ENCODE peak calls at places on chromosomes 1 and 21, in four cellular contexts. H is CD8-positive, alpha-beta memory T cell; Z is OCI-LY7; K is aorta. M is an unnamed sample.

GRCh38 chr1:29379438-29380073 is 143.2 kb downstream of the PTPRU start:
- DNase-seq in H (no peak), Z (peak; percentile 44), K (no peak), M (no peak)

GRCh38 chr1:83676106-83676505 is 322.8 kb downstream of the TTLL7 start:
- DNase-seq in H (no peak), Z (no peak), K (no peak), M (no peak)

GRCh38 chr1:41664861-41665640 is 180.6 kb upstream of the EDN2 start:
- DNase-seq in H (no peak), Z (no peak), K (no peak), M (no peak)

GRCh38 chr21:33236013-33236686 is 6.4 kb downstream of the IFNAR2 start:
- DNase-seq in H (no peak), Z (no peak), K (no peak), M (no peak)

GRCh38 chr1:7253118-7253480 is 467.8 kb downstream of the CAMTA1 start:
- DNase-seq in H (no peak), Z (no peak), K (no peak), M (no peak)

GRCh38 chr1:213914351-213914750 is 73.4 kb upstream of the PROX1 start:
- DNase-seq in H (no peak), Z (no peak), K (no peak), M (no peak)

GRCh38 chr1:78607334-78607927 is 12.8 kb upstream of the IFI44L start:
- DNase-seq in H (no peak), Z (peak; percentile 3), K (no peak), M (no peak)

GRCh38 chr1:231550448-231550781 is 21.9 kb downstream of the TSNAX start:
- DNase-seq in H (peak; percentile 21), Z (peak; percentile 27), K (no peak), M (peak; percentile 25)

GRCh38 chr1:222654849-222655248 is 37.0 kb downstream of the MIA3 start:
- DNase-seq in H (peak; percentile 87), Z (peak; percentile 8), K (peak; percentile 60), M (peak; percentile 92)

GRCh38 chr1:65235867-65236805 is 73.2 kb upstream of the DNAJC6 start:
- DNase-seq in H (peak; percentile 21), Z (peak; percentile 73), K (no peak), M (no peak)

GRCh38 chr1:202013601-202014000 is 3.2 kb downstream of the ELF3 start:
- DNase-seq in H (no peak), Z (no peak), K (no peak), M (no peak)

GRCh38 chr1:116769994-116770393 is 15.8 kb downstream of the CD2 start:
- DNase-seq in H (no peak), Z (no peak), K (no peak), M (no peak)

GRCh38 chr1:23198373-23198772 is 18.9 kb downstream of the HTR1D start:
- DNase-seq in H (no peak), Z (no peak), K (no peak), M (no peak)

GRCh38 chr1:3319874-3320245 is 134.6 kb upstream of the ARHGEF16 start:
- DNase-seq in H (no peak), Z (peak; percentile 70), K (no peak), M (no peak)

GRCh38 chr1:205042911-205043806 is at the start of gene CNTN2:
- DNase-seq in H (no peak), Z (no peak), K (no peak), M (no peak)

GRCh38 chr1:244386595-244386994 is 65.1 kb downstream of the ADSS2 start:
- DNase-seq in H (no peak), Z (no peak), K (no peak), M (no peak)

GRCh38 chr1:2981981-2982614 is 39.2 kb upstream of the ACTRT2 start:
- DNase-seq in H (no peak), Z (no peak), K (peak; percentile 38), M (no peak)

GRCh38 chr1:234609528-234610042 is 393 bp downstream of the IRF2BP2 start:
- DNase-seq in H (no peak), Z (peak; percentile 48), K (no peak), M (no peak)

GRCh38 chr1:119683893-119684292 is 27.8 kb upstream of the PHGDH start:
- DNase-seq in H (no peak), Z (no peak), K (no peak), M (no peak)

GRCh38 chr1:228276901-228277490 is 69.2 kb downstream of the OBSCN start:
- DNase-seq in H (no peak), Z (no peak), K (peak; percentile 47), M (no peak)

GRCh38 chr21:42096593-42096992 is 25.5 kb downstream of the UMODL1 start:
- DNase-seq in H (no peak), Z (no peak), K (no peak), M (no peak)

GRCh38 chr1:24080131-24080530 is 31.8 kb downstream of the MYOM3 start:
- DNase-seq in H (no peak), Z (no peak), K (no peak), M (no peak)

GRCh38 chr1:17585266-17585987 is 45.9 kb downstream of the ARHGEF10L start:
- DNase-seq in H (no peak), Z (no peak), K (no peak), M (no peak)

GRCh38 chr1:27428316-27429028 is 36.0 kb downstream of the GPR3 start:
- DNase-seq in H (peak; percentile 13), Z (no peak), K (no peak), M (no peak)

GRCh38 chr1:11537380-11537764 is 58.4 kb downstream of the DISP3 start:
- DNase-seq in H (no peak), Z (no peak), K (no peak), M (no peak)

GRCh38 chr1:45644661-45645060 is 20.8 kb upstream of the CCDC17 start:
- DNase-seq in H (no peak), Z (peak; percentile 65), K (no peak), M (no peak)

GRCh38 chr1:69180358-69180757 is 387.4 kb upstream of the LRRC7 start:
- DNase-seq in H (no peak), Z (no peak), K (no peak), M (no peak)

GRCh38 chr1:93661829-93662474 is 19.7 kb downstream of the BCAR3 start:
- DNase-seq in H (no peak), Z (no peak), K (no peak), M (no peak)

GRCh38 chr1:211579434-211580302 is 707 bp upstream of the SLC30A1 start:
- DNase-seq in H (no peak), Z (peak; percentile 85), K (peak; percentile 87), M (no peak)

GRCh38 chr1:17225140-17225539 is 20.2 kb downstream of the PADI1 start:
- DNase-seq in H (no peak), Z (no peak), K (no peak), M (no peak)

GRCh38 chr1:94678187-94678863 is 136.8 kb upstream of the F3 start:
- DNase-seq in H (no peak), Z (no peak), K (no peak), M (no peak)
- H3K4me3 ChIP-seq in H (no peak overlapping the region), Z (no peak overlapping the region), K (no peak overlapping the region), M (no peak overlapping the region)

GRCh38 chr1:18639335-18640055 is 8.8 kb downstream of the PAX7 start:
- DNase-seq in H (no peak), Z (no peak), K (no peak), M (no peak)
- H3K4me1 ChIP-seq in H (peaks cover 5% of the 10 kb centered on the region), Z (no peaks in the 10 kb centered on the region), K (no peaks in the 10 kb centered on the region), M (peaks cover 4% of the 10 kb centered on the region)

GRCh38 chr1:12615916-12616708 is 1.9 kb downstream of the DHRS3 start:
- DNase-seq in H (peak; percentile 29), Z (no peak), K (peak; percentile 88), M (no peak)
- H3K4me3 ChIP-seq in H (peak overlapping the region; percentile 92), Z (no peak overlapping the region), K (peak overlapping the region; percentile 92), M (peak overlapping the region; percentile 87)

DNA sequence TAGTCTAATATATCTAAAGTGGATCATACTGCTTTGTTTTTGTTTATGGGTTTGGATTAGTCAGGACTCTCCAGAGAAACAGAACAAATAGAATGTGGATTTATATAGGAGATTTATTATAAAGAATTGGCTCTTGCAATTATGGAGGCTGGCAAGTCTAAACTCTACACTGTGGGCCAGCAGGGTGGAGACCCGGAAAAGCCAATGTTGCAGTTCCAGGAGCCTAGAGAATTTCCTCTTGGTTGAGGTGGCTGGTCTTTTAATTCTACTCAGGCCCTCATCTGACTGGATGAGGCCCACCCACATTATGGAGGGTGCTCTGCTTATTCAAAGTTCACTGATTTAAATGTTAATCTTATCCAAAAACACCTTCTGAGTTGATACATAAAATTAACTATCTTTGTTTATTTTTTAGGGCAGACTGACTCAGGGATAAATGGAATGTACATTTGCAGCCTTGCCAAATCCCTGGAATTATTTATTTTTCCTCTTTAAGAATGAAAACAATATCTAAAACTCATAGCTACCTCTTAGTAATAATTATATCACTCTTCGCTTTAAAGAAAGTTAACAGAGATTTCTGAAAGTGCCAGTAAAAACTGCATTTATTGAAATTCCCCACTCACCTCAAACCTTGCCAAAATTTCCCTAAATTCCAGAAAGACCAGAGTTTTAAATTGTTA is 36.5 kb upstream of the SSX2IP start:
- DNase-seq in H (no peak), Z (no peak), K (no peak), M (no peak)
- H3K4me1 ChIP-seq in H (no peaks in the 10 kb centered on the region), Z (no peaks in the 10 kb centered on the region), K (peaks cover 2% of the 10 kb centered on the region), M (no peaks in the 10 kb centered on the region)

DNA sequence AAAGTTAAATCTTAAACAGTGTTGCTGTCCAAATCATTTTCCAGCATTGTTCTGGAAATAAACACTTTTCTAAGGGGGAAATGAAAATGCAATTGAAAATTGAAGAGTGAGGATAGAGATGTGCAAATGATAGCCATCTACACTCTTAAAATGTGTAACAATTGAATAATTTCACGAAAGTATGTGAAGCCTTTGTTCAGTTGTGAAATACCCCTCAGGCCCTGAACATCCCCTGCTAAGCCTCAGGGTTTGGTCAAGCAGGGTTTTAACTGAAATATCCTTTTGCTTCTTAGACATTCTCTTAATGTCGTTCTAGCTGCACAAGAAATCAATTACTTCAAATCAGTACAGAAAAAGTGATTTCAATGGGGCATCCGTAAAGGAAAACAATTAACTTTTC is 65.9 kb upstream of the DYNLT5 start:
- DNase-seq in H (no peak), Z (no peak), K (no peak), M (no peak)
- H3K4me3 ChIP-seq in H (no peak overlapping the region), Z (no peak overlapping the region), K (no peak overlapping the region), M (no peak overlapping the region)